ENCODE peak calls at places on chromosome 22, in seven cellular contexts. C is upper lobe of right lung, I is fibroblast of lung, S is GM13977, K is dorsolateral prefrontal cortex, H is tibial artery, X is BE2C. J is an unnamed sample.

GRCh38 chr22:50730013-50730891 is 7.8 kb upstream of the ACR start:
- DNase-seq in C (peak; percentile 64), I (no peak), S (no peak), K (peak; percentile 9), H (peak; percentile 51), X (no peak), J (no peak)

GRCh38 chr22:49547751-49548239 is 279.9 kb downstream of the BRD1 start:
- DNase-seq in C (peak; percentile 51), I (no peak), S (no peak), K (no peak), H (peak; percentile 53), X (no peak), J (no peak)

GRCh38 chr22:23113067-23113846 is 28.5 kb downstream of the RSPH14 start:
- DNase-seq in C (no peak), I (peak; percentile 6), S (no peak), K (peak; percentile 88), H (no peak), X (peak; percentile 95), J (no peak)

GRCh38 chr22:29218758-29219408 is 13.2 kb downstream of the EMID1 start:
- DNase-seq in C (no peak), I (no peak), S (no peak), K (no peak), H (no peak), X (no peak), J (no peak)

GRCh38 chr22:45164217-45165123 is 745 bp downstream of the NUP50 start:
- DNase-seq in C (peak; percentile 77), I (peak; percentile 33), S (peak; percentile 71), K (no peak), H (peak; percentile 70), X (peak; percentile 41), J (peak; percentile 41)

GRCh38 chr22:31753005-31753633 is 700 bp upstream of the DEPDC5 start:
- DNase-seq in C (peak; percentile 72), I (no peak), S (peak; percentile 21), K (peak; percentile 20), H (peak; percentile 72), X (peak; percentile 85), J (peak; percentile 93)

GRCh38 chr22:22593964-22594656 is 35.0 kb upstream of the PRAME start:
- DNase-seq in C (no peak), I (peak; percentile 22), S (peak; percentile 55), K (peak; percentile 47), H (no peak), X (peak; percentile 67), J (no peak)

GRCh38 chr22:34105461-34106062 is 185.3 kb upstream of the LARGE1 start:
- DNase-seq in C (peak; percentile 72), I (no peak), S (peak; percentile 24), K (peak; percentile 69), H (peak; percentile 67), X (peak; percentile 18), J (no peak)

GRCh38 chr22:49657974-49658550 is 169.6 kb downstream of the BRD1 start:
- DNase-seq in C (peak; percentile 54), I (no peak), S (no peak), K (no peak), H (peak; percentile 66), X (no peak), J (no peak)

GRCh38 chr22:32502346-32502745 is 27.7 kb downstream of the FBXO7 start:
- DNase-seq in C (no peak), I (no peak), S (no peak), K (no peak), H (no peak), X (no peak), J (no peak)

GRCh38 chr22:32836286-32836859 is 34.9 kb downstream of the TIMP3 start:
- DNase-seq in C (no peak), I (no peak), S (peak; percentile 56), K (no peak), H (peak; percentile 4), X (no peak), J (peak; percentile 31)

GRCh38 chr22:31937328-31937727 is 7.0 kb upstream of the YWHAH start:
- DNase-seq in C (peak; percentile 17), I (no peak), S (no peak), K (no peak), H (no peak), X (no peak), J (no peak)

GRCh38 chr22:30290679-30291333 is 1.5 kb upstream of the CASTOR1 start:
- DNase-seq in C (peak; percentile 91), I (peak; percentile 52), S (no peak), K (peak; percentile 89), H (peak; percentile 94), X (peak; percentile 54), J (peak; percentile 61)

GRCh38 chr22:36879775-36880174 is 19.0 kb downstream of the NCF4 start:
- DNase-seq in C (no peak), I (peak; percentile 84), S (no peak), K (no peak), H (no peak), X (no peak), J (no peak)

GRCh38 chr22:45448431-45448830 is 34.9 kb downstream of the RIBC2 start:
- DNase-seq in C (no peak), I (no peak), S (no peak), K (no peak), H (peak; percentile 96), X (no peak), J (peak; percentile 79)

GRCh38 chr22:49349181-49349835 is 478.4 kb downstream of the BRD1 start:
- DNase-seq in C (peak; percentile 54), I (no peak), S (no peak), K (no peak), H (peak; percentile 44), X (no peak), J (no peak)

GRCh38 chr22:22030493-22031182 is 48.1 kb upstream of the TOP3B start:
- DNase-seq in C (no peak), I (no peak), S (peak; percentile 74), K (no peak), H (no peak), X (peak; percentile 23), J (peak; percentile 30)

GRCh38 chr22:20206709-20207215 is 55.9 kb upstream of the CCDC188 start:
- DNase-seq in C (peak; percentile 83), I (no peak), S (no peak), K (no peak), H (no peak), X (no peak), J (peak; percentile 27)

GRCh38 chr22:20242393-20243175 is 25.5 kb downstream of the RTN4R start:
- DNase-seq in C (no peak), I (no peak), S (no peak), K (no peak), H (no peak), X (no peak), J (no peak)

GRCh38 chr22:22040472-22040871 is 57.9 kb upstream of the TOP3B start:
- DNase-seq in C (no peak), I (no peak), S (no peak), K (no peak), H (no peak), X (no peak), J (no peak)

GRCh38 chr22:26526165-26526564 is 13.9 kb upstream of the TFIP11 start:
- DNase-seq in C (no peak), I (no peak), S (no peak), K (no peak), H (no peak), X (no peak), J (no peak)

GRCh38 chr22:43850529-43850928 is 11.8 kb downstream of the SULT4A1 start:
- DNase-seq in C (peak; percentile 45), I (no peak), S (no peak), K (no peak), H (no peak), X (no peak), J (no peak)

GRCh38 chr22:43849731-43850130 is 12.6 kb downstream of the SULT4A1 start:
- DNase-seq in C (no peak), I (no peak), S (no peak), K (no peak), H (peak; percentile 24), X (no peak), J (no peak)

GRCh38 chr22:43847376-43848289 is 14.7 kb downstream of the SULT4A1 start:
- DNase-seq in C (peak; percentile 43), I (no peak), S (no peak), K (no peak), H (no peak), X (peak; percentile 5), J (no peak)

GRCh38 chr22:43846966-43847365 is 15.3 kb downstream of the SULT4A1 start:
- DNase-seq in C (no peak), I (no peak), S (no peak), K (no peak), H (no peak), X (no peak), J (no peak)

DNA sequence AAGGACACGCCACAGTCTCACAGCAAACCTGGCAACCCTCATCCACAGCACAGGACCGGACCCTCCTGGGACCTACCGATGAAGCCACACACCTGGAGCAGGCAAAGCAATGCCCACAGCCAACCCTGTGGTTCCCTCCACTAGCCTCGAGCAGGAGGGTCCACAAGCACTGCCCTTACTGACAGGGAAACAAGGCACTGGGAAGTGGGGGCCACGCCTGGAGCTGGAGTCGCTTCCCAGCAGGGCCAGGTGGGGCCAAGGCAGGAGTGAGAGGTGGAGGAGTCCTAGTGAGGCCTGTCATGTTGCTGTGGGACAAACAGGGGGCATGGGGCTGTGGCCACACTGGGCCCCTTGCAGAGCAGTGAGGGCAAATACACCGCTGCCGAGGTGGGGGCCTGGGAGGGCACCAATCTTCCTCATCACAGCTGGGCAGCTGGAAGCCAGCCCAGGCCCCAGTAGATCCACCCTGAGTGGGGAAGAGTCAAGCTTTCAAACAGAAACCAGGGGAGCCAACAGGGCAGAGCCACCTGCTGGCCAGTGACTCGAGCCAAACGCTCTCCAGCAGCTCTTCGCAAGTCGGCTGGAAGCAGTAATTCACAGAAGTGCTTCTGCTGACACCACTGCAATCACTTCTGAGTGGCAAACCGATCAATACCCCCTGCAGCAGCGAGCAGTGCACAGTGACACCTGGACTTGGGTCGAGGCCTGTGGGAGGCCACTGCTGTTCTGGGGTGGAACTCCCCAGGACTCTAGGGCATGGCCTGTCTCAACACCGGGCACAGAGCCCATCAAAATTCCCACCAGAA is 13.7 kb downstream of the SULT4A1 start:
- DNase-seq in C (peak; percentile 52), I (peak; percentile 30), S (no peak), K (no peak), H (peak; percentile 55), X (peak; percentile 64), J (peak; percentile 72)
- TF ChIP-seq CTCF in C (peak; percentile 16), I (peak; percentile 39), S (peak; percentile 33), K (no peak), H (no peak), X (peak; percentile 79), J (peak; percentile 51)

GRCh38 chr22:38724926-38725571 is 19.3 kb downstream of the GTPBP1 start:
- DNase-seq in C (no peak), I (no peak), S (no peak), K (peak; percentile 76), H (peak; percentile 58), X (peak; percentile 57), J (peak; percentile 44)
- TF ChIP-seq CTCF in C (peak; percentile 34), I (peak; percentile 47), S (peak; percentile 41), K (peak; percentile 75), H (peak; percentile 29), X (peak; percentile 75), J (peak; percentile 56)

GRCh38 chr22:25331050-25331449 is 111.6 kb downstream of the CRYBB2 start:
- DNase-seq in C (no peak), I (no peak), S (no peak), K (no peak), H (no peak), X (no peak), J (no peak)

GRCh38 chr22:25332386-25332785 is 112.9 kb downstream of the CRYBB2 start:
- DNase-seq in C (no peak), I (no peak), S (no peak), K (no peak), H (no peak), X (no peak), J (no peak)

GRCh38 chr22:25334091-25334490 is 114.7 kb downstream of the CRYBB2 start:
- DNase-seq in C (no peak), I (no peak), S (no peak), K (peak; percentile 48), H (no peak), X (peak; percentile 55), J (peak; percentile 33)
- TF ChIP-seq CTCF in C (peak; percentile 39), I (peak; percentile 16), S (peak; percentile 80), K (peak; percentile 63), H (no peak), X (peak; percentile 57), J (peak; percentile 53)

GRCh38 chr22:27682438-27682837 is 119.1 kb downstream of the MN1 start:
- DNase-seq in C (no peak), I (no peak), S (no peak), K (no peak), H (no peak), X (peak; percentile 31), J (no peak)
- TF ChIP-seq CTCF in C (no peak), I (no peak), S (no peak), K (no peak), H (no peak), X (peak; percentile 52), J (peak; percentile 35)

J was measured in cardiac muscle cell.